ENCODE peak calls at places on chromosomes 4 and X, in nine cellular contexts. X, R, A, C, Z, D, Y, K and J are unnamed samples.

GRCh38 chr4:74501579-74501978 is 56.6 kb downstream of the AREG start:
- DNase-seq in Y (no peak), A (no peak), C (no peak), Z (no peak), D (peak; percentile 70), X (no peak), K (no peak), R (no peak), J (no peak)

GRCh38 chrX:109848451-109849050 is 115.5 kb upstream of the ACSL4 start:
- DNase-seq in Y (no peak), R (no peak), K (no peak), X (no peak), A (no peak), C (peak; percentile 41), Z (no peak), D (no peak), J (no peak)

GRCh38 chr4:41095973-41096372 is 118.4 kb downstream of the APBB2 start:
- DNase-seq in K (no peak), Y (no peak), A (no peak), C (peak; percentile 44), Z (no peak), D (no peak), R (no peak), X (no peak), J (no peak)

GRCh38 chr4:76696109-76696508 is 201.8 kb downstream of the SOWAHB start:
- DNase-seq in D (no peak), A (no peak), C (peak; percentile 99), X (no peak), K (no peak), Y (no peak), Z (no peak), R (no peak), J (no peak)

GRCh38 chr4:54225671-54226398 is 3.3 kb upstream of the PDGFRA start:
- DNase-seq in R (peak; percentile 29), Y (no peak), Z (no peak), C (peak; percentile 61), D (no peak), X (no peak), A (no peak), K (peak; percentile 30), J (no peak)

GRCh38 chrX:30735839-30736238 is 82.6 kb downstream of the GK start:
- DNase-seq in Y (peak; percentile 70), C (peak; percentile 64), A (no peak), R (peak; percentile 11), D (peak; percentile 24), K (no peak), X (no peak), Z (peak; percentile 61), J (peak; percentile 69)

GRCh38 chrX:71919436-71919835 is 8.8 kb downstream of the NHSL2 start:
- DNase-seq in Z (no peak), X (no peak), D (no peak), K (no peak), Y (no peak), R (no peak), C (no peak), A (no peak), J (no peak)

GRCh38 chr4:182207806-182208483 is 35.3 kb upstream of the TENM3 start:
- DNase-seq in R (no peak), K (no peak), A (no peak), C (peak; percentile 68), Y (no peak), Z (peak; percentile 41), X (no peak), D (peak; percentile 83), J (no peak)

GRCh38 chrX:80334583-80334982 is 85.7 kb upstream of the TENT5D start:
- DNase-seq in Y (no peak), C (no peak), X (no peak), Z (no peak), K (no peak), D (no peak), A (no peak), R (no peak), J (no peak)

GRCh38 chr4:120843840-120844527 is 78.5 kb downstream of the PRDM5 start:
- DNase-seq in C (peak; percentile 62), D (no peak), A (no peak), Y (no peak), Z (peak; percentile 9), K (no peak), R (peak; percentile 21), X (no peak), J (no peak)

GRCh38 chr4:52957220-52957686 is 95.1 kb downstream of the RASL11B start:
- DNase-seq in Z (no peak), X (peak; percentile 37), K (peak; percentile 69), R (no peak), Y (no peak), D (peak; percentile 22), A (no peak), C (no peak), J (no peak)

GRCh38 chrX:11341274-11342256 is 48.4 kb downstream of the AMELX start:
- DNase-seq in K (peak; percentile 56), A (no peak), X (peak; percentile 75), D (no peak), C (peak; percentile 0), R (peak; percentile 17), Y (no peak), Z (peak; percentile 8), J (peak; percentile 56)

DNA sequence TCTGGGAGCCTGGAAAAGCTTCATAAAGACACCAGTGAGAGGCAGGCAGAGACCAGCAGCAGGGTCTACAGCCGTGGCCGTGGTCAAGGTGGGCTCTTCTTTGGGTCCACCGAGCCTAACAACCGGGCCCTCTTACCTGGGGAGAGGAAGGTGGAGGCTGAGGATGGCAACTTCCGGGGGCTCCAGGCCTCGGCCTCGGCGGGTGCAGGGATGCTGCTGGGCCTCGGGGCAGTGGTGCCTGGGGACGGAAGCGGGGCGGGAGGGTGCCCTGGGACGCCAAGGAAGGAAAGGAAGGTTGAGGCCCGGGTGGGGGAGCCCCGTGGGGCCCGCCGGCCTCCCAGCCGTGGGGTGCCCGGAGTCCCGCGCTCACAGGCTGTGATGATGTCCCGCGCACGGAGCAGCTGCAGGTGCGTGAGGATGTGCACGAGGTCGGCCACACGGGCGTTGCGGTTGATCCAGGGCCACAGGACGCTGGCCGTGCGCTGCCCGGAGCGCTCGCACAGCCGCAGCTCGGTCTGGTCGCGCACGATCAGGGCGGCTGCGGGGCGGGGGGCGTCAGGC is 561 bp downstream of the IRAK1 start:
- DNase-seq in C (no peak), Z (no peak), K (no peak), X (no peak), Y (peak; percentile 27), D (peak; percentile 10), R (no peak), A (no peak), J (no peak)
- H3K27ac ChIP-seq in C (peak overlapping the region; percentile 44), Z (peak overlapping the region; percentile 99), K (peak overlapping the region; percentile 8), X (peak overlapping the region; percentile 68), Y (peak overlapping the region; percentile 50), D (peak overlapping the region; percentile 82), R (peak overlapping the region; percentile 72), A (peak overlapping the region; percentile 42), J (peak overlapping the region; percentile 95)

DNA sequence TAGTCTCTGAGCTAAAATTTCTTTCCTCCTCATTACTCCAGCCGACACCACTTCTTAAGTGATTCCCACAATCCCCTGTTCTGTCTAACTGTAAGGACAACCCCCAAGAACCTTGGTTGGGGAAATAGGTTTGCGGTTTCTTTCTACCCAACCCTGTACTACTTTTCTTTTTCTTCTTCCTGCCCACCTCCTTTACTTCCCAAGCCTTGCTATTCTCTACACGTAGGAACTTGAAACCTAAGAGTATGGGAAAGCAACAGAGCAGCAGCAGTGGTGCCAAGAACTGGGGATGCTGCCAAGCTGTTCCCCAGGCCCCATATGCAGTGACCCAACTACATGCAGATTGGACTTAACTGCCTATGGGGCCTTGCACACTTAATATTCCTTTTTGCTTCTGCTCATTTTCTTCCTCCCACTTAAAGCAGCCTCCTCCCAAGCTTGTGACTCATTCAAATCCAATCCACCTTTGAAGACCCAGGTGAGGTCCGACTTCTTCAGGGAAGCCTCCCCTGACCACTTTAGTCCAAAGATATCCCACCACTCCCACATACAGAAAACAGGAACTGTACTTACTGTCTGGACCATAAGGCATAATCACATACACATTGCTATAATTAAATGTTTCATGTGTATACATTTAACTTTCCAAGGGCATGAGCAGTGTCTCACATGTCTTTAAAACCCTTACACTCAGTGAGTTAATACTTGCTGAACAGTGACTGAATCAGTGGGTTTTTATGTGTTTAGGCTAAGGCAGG is 1.7 kb downstream of the FAM120C start:
- DNase-seq in X (no peak), C (no peak), D (peak; percentile 19), A (no peak), Y (no peak), K (no peak), Z (no peak), R (no peak), J (no peak)
- H3K4me3 ChIP-seq in X (peak overlapping the region; percentile 87), C (peak overlapping the region; percentile 43), D (peak overlapping the region; percentile 58), A (peak overlapping the region; percentile 72), Y (peak overlapping the region; percentile 72), K (peak overlapping the region; percentile 43), Z (peak overlapping the region; percentile 91), R (peak overlapping the region; percentile 93), J (no peak overlapping the region)

DNA sequence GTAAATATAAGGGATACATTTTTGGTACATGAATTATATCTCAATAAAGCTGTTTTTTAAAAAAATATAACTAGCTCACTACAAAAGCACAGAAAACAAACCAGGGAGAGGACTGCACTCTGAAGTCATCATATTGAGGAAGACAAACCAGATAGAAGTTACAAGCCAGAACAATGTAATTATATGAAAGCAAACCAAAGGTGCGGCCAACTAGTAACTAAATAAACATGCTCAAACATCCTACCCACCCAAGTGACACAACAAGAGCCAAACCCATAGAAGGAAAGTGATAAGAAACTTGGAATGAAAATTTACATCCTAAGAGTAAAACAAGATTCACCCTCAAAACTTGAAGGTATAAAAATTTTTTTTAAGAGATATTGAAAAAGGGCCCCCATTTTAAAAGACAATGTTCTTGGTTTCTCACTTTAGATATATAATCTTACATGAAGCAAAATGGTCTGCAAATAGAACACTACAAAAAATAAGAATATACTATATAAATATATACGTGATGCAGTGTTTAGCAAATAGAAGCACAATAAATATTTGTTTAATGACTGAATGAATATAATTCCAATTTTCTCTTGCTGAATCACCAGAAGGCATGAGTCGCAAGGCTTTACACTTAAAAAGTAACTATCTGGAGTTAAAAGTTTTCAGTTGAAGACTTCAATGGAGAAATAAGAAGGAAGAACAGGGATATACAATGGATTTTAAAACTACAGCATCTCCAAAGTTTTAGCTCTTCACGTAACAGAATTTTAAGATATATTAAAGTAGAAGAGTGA is 4.0 kb upstream of the SH3D19 start:
- DNase-seq in R (no peak), C (no peak), X (no peak), Z (peak; percentile 68), K (no peak), D (no peak), A (no peak), Y (no peak), J (no peak)
- H3K27ac ChIP-seq in R (no peak overlapping the region), C (no peak overlapping the region), X (no peak overlapping the region), Z (peak overlapping the region; percentile 61), K (no peak overlapping the region), D (no peak overlapping the region), A (no peak overlapping the region), Y (no peak overlapping the region), J (no peak overlapping the region)

GRCh38 chrX:103063191-103063845 is 653 bp downstream of the BEX1 start:
- DNase-seq in C (peak; percentile 74), R (no peak), Z (no peak), A (peak; percentile 81), X (no peak), D (no peak), Y (no peak), K (peak; percentile 20), J (no peak)
- H3K4me3 ChIP-seq in C (peak overlapping the region; percentile 46), R (peak overlapping the region; percentile 41), Z (no peak overlapping the region), A (peak overlapping the region; percentile 39), X (peak overlapping the region; percentile 32), D (no peak overlapping the region), Y (no peak overlapping the region), K (peak overlapping the region; percentile 33), J (peak overlapping the region; percentile 33)

DNA sequence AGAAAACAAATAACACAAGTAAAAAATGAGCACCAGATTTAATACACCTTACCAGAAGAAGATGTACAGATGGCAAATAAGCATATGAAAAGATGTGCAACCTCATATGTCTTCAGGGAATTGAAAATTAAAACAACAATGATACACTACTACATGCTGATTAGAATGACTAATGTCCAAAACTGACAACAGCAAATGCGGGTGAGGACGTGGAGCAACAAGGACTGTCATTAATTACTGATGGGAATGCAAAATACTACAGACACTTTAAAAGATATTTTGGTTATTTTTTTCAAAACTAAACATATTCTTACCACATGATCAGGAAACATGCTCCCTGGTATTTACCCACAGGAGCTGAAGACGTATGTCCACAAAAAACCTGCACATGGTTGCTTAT is 140.3 kb downstream of the FRYL start:
- DNase-seq in X (no peak), K (no peak), A (no peak), C (no peak), Z (no peak), D (no peak), Y (no peak), R (no peak), J (no peak)
- H3K27ac ChIP-seq in X (no peak overlapping the region), K (no peak overlapping the region), A (no peak overlapping the region), C (no peak overlapping the region), Z (no peak overlapping the region), D (no peak overlapping the region), Y (no peak overlapping the region), R (no peak overlapping the region), J (no peak overlapping the region)